ENCODE peak calls at places on chromosome 9, in ten cellular contexts. E is left ventricle myocardium inferior, L is fibroblast of the aortic adventitia, D is body of pancreas, H is BJ, X is endothelial cell, I is endothelial cell of umbilical vein, Y is psoas muscle, N is colonic mucosa, S is spleen. G is an unnamed sample.

GRCh38 chr9:4299006-4299795 is 667 bp downstream of the GLIS3 start:
- DNase-seq in H (no peak), D (peak; percentile 53), L (peak; percentile 57), S (peak; percentile 76), X (peak; percentile 47), I (peak; percentile 62), Y (peak; percentile 39), N (peak; percentile 51), E (peak; percentile 24), G (peak; percentile 24)

GRCh38 chr9:137368431-137369110 is 54.4 kb downstream of the EXD3 start:
- DNase-seq in D (no peak), Y (no peak), H (no peak), I (no peak), E (peak; percentile 62), S (peak; percentile 57), N (no peak), L (no peak), X (no peak), G (no peak)

GRCh38 chr9:131562032-131562959 is 17.0 kb downstream of the PRRT1B start:
- DNase-seq in I (no peak), X (no peak), L (peak; percentile 27), S (no peak), E (no peak), H (no peak), N (no peak), Y (no peak), D (no peak), G (no peak)

GRCh38 chr9:3391414-3391813 is 134.4 kb downstream of the RFX3 start:
- DNase-seq in E (no peak), Y (no peak), L (no peak), I (no peak), D (peak; percentile 21), S (no peak), N (no peak), H (no peak), X (no peak), G (no peak)

GRCh38 chr9:137016436-137016835 is 11.6 kb downstream of the ABCA2 start:
- DNase-seq in L (no peak), H (no peak), N (no peak), S (no peak), I (no peak), X (no peak), D (no peak), E (no peak), Y (no peak), G (no peak)

GRCh38 chr9:12818431-12819000 is 43.7 kb downstream of the LURAP1L start:
- DNase-seq in I (no peak), L (peak; percentile 99), H (no peak), X (no peak), D (peak; percentile 11), S (no peak), N (peak; percentile 35), E (no peak), Y (no peak), G (no peak)

GRCh38 chr9:114117996-114118830 is 19.1 kb upstream of the KIF12 start:
- DNase-seq in L (no peak), D (peak; percentile 64), E (no peak), I (no peak), N (no peak), X (no peak), H (no peak), Y (no peak), S (peak; percentile 59), G (no peak)

GRCh38 chr9:94861589-94862241 is 135.2 kb downstream of the AOPEP start:
- DNase-seq in X (no peak), D (no peak), I (no peak), N (no peak), L (peak; percentile 70), E (no peak), H (peak; percentile 69), Y (no peak), S (no peak), G (no peak)

GRCh38 chr9:126293522-126293889 is 33.1 kb upstream of the MVB12B start:
- DNase-seq in I (no peak), N (no peak), S (no peak), L (no peak), X (peak; percentile 48), D (peak; percentile 25), H (no peak), E (no peak), Y (no peak), G (no peak)

GRCh38 chr9:112176410-112177010 is 1.4 kb upstream of the SUSD1 start:
- DNase-seq in Y (no peak), D (no peak), S (no peak), N (peak; percentile 51), H (no peak), X (no peak), L (no peak), E (no peak), I (no peak), G (no peak)

GRCh38 chr9:75591972-75592371 is 298.5 kb upstream of the PCSK5 start:
- DNase-seq in X (no peak), D (no peak), L (no peak), S (no peak), Y (no peak), H (no peak), E (no peak), N (no peak), I (no peak), G (no peak)

GRCh38 chr9:134592018-134592818 is 49.4 kb upstream of the COL5A1 start:
- DNase-seq in E (peak; percentile 46), D (no peak), S (no peak), H (peak; percentile 78), N (no peak), X (no peak), I (no peak), L (peak; percentile 91), Y (peak; percentile 74), G (no peak)

GRCh38 chr9:93612796-93613154 is 36.4 kb downstream of the PHF2 start:
- DNase-seq in N (no peak), L (no peak), D (peak; percentile 37), I (peak; percentile 24), X (no peak), E (no peak), S (peak; percentile 55), H (no peak), Y (no peak), G (peak; percentile 26)

GRCh38 chr9:83707768-83708514 is at the start of gene UBQLN1:
- DNase-seq in E (peak; percentile 94), S (peak; percentile 98), D (peak; percentile 97), L (peak; percentile 97), X (peak; percentile 84), Y (peak; percentile 94), H (peak; percentile 46), I (peak; percentile 93), N (peak; percentile 94), G (peak; percentile 93)

GRCh38 chr9:83714316-83714715 is 6.6 kb upstream of the UBQLN1 start:
- DNase-seq in X (no peak), H (no peak), I (peak; percentile 38), E (no peak), D (no peak), Y (no peak), S (no peak), L (peak; percentile 10), N (no peak), G (no peak)

GRCh38 chr9:83707518-83707767 is 315 bp downstream of the UBQLN1 start:
- DNase-seq in E (no peak), X (no peak), Y (peak; percentile 84), L (no peak), H (peak; percentile 29), N (no peak), D (no peak), I (peak; percentile 88), S (no peak), G (peak; percentile 59)

GRCh38 chr9:83706703-83707517 is 848 bp downstream of the UBQLN1 start:
- DNase-seq in D (peak; percentile 44), L (no peak), E (peak; percentile 30), X (peak; percentile 80), Y (peak; percentile 46), H (no peak), N (peak; percentile 38), I (peak; percentile 76), S (peak; percentile 92), G (peak; percentile 45)

DNA sequence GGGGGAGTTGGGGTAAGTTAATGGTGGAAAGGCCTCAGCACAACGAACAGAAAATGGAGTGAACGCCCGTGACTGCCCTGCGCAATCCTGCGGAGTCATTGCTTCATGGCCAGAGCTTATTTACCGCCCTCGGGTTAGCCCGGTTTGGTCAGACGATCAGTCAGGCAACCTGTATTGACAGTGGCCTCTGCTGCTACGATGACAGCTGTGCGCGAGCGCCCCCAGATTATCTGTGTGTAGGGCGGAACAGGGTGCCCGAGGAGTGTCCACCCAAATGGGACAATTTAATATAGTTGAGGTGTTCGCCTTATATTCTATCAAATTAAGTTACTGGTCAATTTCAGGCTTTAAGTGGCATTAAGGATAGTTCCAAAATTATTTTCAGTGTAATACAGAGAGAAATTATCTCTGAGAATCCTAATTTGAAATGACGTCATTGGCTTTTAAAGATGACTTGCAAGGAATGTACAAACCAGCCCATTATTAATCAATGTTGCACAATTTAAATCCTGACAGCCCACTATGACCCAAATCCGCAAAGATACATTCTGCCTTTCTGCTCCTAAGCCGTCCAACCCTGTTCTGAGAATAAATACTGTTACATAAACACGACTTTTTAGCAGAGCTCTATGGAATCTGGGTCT is 879 bp upstream of the UBQLN1 start:
- DNase-seq in X (peak; percentile 40), H (peak; percentile 6), I (no peak), E (peak; percentile 67), D (peak; percentile 80), Y (peak; percentile 83), S (peak; percentile 94), L (peak; percentile 55), N (peak; percentile 79), G (no peak)
- TF ChIP-seq CTCF in X (no peak), H (no peak), I (peak; percentile 8), E (peak; percentile 22), D (no peak), Y (peak; percentile 20), S (peak; percentile 23), L (no peak), N (peak; percentile 23), G (no peak)

GRCh38 chr9:124858330-124859046 is 3.3 kb downstream of the RPL35 start:
- DNase-seq in H (no peak), X (no peak), I (no peak), E (no peak), Y (no peak), S (no peak), N (no peak), L (no peak), D (no peak), G (no peak)
- TF ChIP-seq CTCF in H (no peak), X (no peak), I (no peak), E (no peak), Y (peak; percentile 24), S (no peak), N (no peak), L (no peak), D (no peak), G (no peak)

GRCh38 chr9:109192732-109193361 is 25.8 kb upstream of the FRRS1L start:
- DNase-seq in X (peak; percentile 51), Y (no peak), E (no peak), H (no peak), S (no peak), I (no peak), N (peak; percentile 65), L (no peak), D (peak; percentile 83), G (no peak)
- TF ChIP-seq CTCF in X (no peak), Y (no peak), E (peak; percentile 55), H (peak; percentile 27), S (no peak), I (no peak), N (peak; percentile 45), L (peak; percentile 25), D (peak; percentile 46), G (no peak)

DNA sequence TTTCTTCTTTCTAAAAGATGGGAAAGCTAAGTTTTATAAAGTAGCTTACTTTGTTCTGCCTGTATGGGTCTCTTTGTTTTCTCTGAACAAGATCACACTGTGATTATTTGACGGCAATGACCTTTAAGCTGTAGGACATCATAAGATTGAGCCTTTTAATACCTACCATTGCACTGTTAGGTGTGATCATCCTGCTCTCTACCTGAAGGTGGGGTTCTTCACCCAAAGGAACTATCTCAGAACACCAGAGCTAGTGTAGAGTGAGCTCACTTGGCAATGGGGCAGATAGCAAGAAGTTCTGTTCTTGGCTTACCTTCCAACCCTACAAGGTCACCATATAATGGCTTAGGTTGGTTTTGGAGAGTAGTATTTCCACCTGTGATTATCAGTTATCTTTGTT is 200.2 kb downstream of the SPATA31D1 start:
- DNase-seq in E (no peak), X (no peak), L (no peak), N (no peak), S (no peak), Y (no peak), D (no peak), H (no peak), I (no peak), G (no peak)
- TF ChIP-seq CTCF in E (no peak), X (no peak), L (no peak), N (no peak), S (no peak), Y (no peak), D (no peak), H (no peak), I (no peak), G (no peak)